ENCODE peak calls at places on chromosomes 7 and 10, in four cellular contexts. One of them, this sample, is unnamed.

GRCh38 chr10:110576220-110576619 is 8.7 kb downstream of the SMC3 start:
- DNase-seq in kidney epithelial cell: no peak
- DNase-seq in cardiac muscle cell: no peak
- DNase-seq in fibroblast of mammary gland: peak
- DNase-seq in this sample: peak

GRCh38 chr7:82592416-82592815 is 148.8 kb upstream of the CACNA2D1 start:
- DNase-seq in kidney epithelial cell: no peak
- DNase-seq in cardiac muscle cell: no peak
- DNase-seq in fibroblast of mammary gland: no peak
- DNase-seq in this sample: no peak

GRCh38 chr7:4797858-4798705 is 22.7 kb downstream of the AP5Z1 start:
- DNase-seq in kidney epithelial cell: no peak
- DNase-seq in fibroblast of mammary gland: peak
- DNase-seq in cardiac muscle cell: peak
- DNase-seq in this sample: peak

GRCh38 chr10:68560201-68560915 is at the start of gene TET1:
- DNase-seq in cardiac muscle cell: peak
- DNase-seq in kidney epithelial cell: no peak
- DNase-seq in fibroblast of mammary gland: peak
- DNase-seq in this sample: peak

GRCh38 chr7:95758187-95758586 is 14.2 kb upstream of the DYNC1I1 start:
- DNase-seq in cardiac muscle cell: no peak
- DNase-seq in kidney epithelial cell: no peak
- DNase-seq in fibroblast of mammary gland: no peak
- DNase-seq in this sample: no peak

GRCh38 chr7:125480762-125481161 is 551.1 kb upstream of the POT1 start:
- DNase-seq in cardiac muscle cell: no peak
- DNase-seq in kidney epithelial cell: no peak
- DNase-seq in fibroblast of mammary gland: no peak
- DNase-seq in this sample: no peak

GRCh38 chr10:68595513-68595912 is 35.4 kb downstream of the TET1 start:
- DNase-seq in fibroblast of mammary gland: no peak
- DNase-seq in kidney epithelial cell: no peak
- DNase-seq in cardiac muscle cell: no peak
- DNase-seq in this sample: no peak

GRCh38 chr10:132036887-132037675 is 28.7 kb upstream of the JAKMIP3 start:
- DNase-seq in fibroblast of mammary gland: no peak
- DNase-seq in kidney epithelial cell: no peak
- DNase-seq in cardiac muscle cell: peak
- DNase-seq in this sample: no peak

GRCh38 chr7:98754041-98754479 is 115.8 kb downstream of the TMEM130 start:
- DNase-seq in fibroblast of mammary gland: no peak
- DNase-seq in cardiac muscle cell: peak
- DNase-seq in kidney epithelial cell: no peak
- DNase-seq in this sample: no peak

GRCh38 chr10:30026578-30026977 is 32.8 kb downstream of the JCAD start:
- DNase-seq in fibroblast of mammary gland: no peak
- DNase-seq in cardiac muscle cell: no peak
- DNase-seq in kidney epithelial cell: no peak
- DNase-seq in this sample: no peak

GRCh38 chr10:102040305-102040704 is 15.7 kb downstream of the ARMH3 start:
- DNase-seq in kidney epithelial cell: no peak
- DNase-seq in cardiac muscle cell: peak
- DNase-seq in fibroblast of mammary gland: no peak
- DNase-seq in this sample: peak

GRCh38 chr10:125024496-125025234 is 82.7 kb downstream of the ZRANB1 start:
- DNase-seq in kidney epithelial cell: no peak
- DNase-seq in cardiac muscle cell: no peak
- DNase-seq in fibroblast of mammary gland: no peak
- DNase-seq in this sample: no peak

GRCh38 chr10:13608246-13608853 is 21.6 kb downstream of the PRPF18 start:
- DNase-seq in fibroblast of mammary gland: no peak
- DNase-seq in kidney epithelial cell: no peak
- DNase-seq in cardiac muscle cell: no peak
- DNase-seq in this sample: no peak

DNA sequence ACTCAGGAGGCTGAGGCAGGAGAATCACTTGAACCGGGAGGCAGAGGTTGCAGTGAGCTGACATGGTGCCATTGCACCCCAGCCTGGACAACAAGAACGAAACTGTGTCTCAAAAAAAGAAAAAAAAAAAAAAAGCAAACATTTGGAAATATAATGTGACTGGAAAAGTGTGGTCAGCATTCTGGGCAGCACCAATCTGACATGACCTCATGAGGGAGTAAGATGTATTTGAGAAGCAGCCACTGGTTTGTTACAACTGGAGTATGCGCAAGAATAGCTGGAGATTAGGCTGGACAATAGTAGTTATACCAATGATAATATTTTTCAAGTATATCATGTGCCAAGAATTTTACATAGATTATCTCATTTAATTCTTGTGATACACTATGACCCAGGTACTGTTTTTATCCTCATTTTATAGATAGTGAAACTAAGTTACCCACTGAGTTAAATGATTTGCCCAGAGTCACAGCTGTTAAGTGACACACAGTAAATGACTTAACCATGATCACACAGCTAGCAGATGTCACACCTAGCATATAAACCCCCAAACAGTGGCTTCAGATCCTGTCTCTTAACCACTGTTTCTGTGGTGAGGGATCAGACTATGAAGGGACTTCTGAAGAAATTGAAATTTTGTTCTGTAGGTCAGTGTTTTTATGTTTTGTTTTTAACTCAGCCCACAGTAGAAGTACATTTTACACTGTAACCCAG is 11.1 kb downstream of the MCU start:
- DNase-seq in cardiac muscle cell: no peak
- DNase-seq in kidney epithelial cell: no peak
- DNase-seq in fibroblast of mammary gland: peak
- DNase-seq in this sample: peak
- TF ChIP-seq CTCF in cardiac muscle cell: no peak
- TF ChIP-seq CTCF in kidney epithelial cell: no peak
- TF ChIP-seq CTCF in fibroblast of mammary gland: no peak
- TF ChIP-seq CTCF in this sample: peak

DNA sequence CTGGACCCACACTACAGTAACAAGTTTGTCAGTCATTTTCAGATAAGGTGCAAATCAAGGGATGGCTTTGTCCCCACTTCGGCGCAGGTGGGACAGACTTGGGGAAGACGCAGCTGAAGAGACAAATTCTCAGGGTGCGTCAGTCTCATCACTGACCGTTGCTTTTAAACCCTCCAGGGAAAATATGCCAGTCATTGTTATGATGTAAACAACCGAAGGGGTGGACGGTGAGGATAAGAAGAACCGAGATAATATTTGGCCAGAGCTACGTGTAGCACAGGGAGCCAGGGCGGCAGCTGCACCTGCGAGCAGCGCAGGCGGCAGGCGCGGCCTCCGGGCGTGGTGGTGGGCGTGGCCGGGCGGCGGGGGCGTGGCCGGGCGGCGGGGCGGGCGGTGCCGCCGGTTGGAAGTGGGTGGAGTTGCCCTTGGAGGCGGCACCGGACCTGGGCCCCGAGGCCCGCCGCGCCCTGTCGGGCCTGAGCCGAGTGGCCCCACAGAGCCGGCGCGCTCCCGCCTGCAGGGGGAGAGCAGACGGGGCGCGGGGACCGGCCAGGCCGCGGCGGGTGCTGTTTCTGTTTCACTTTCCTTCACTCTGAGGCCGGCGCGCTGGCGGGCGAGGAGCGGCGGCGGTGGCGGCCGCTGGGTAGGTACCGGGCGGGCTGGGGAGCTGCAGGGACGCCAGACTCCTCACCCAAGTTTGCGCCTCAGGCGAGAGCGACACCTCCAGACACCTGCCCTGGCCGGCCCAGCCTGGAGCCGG is at the start of gene PCGF5:
- DNase-seq in fibroblast of mammary gland: peak
- DNase-seq in cardiac muscle cell: peak
- DNase-seq in kidney epithelial cell: peak
- DNase-seq in this sample: peak
- H3K4me3 ChIP-seq in fibroblast of mammary gland: peak
- H3K4me3 ChIP-seq in cardiac muscle cell: peak
- H3K4me3 ChIP-seq in kidney epithelial cell: peak
- H3K4me3 ChIP-seq in this sample: peak

DNA sequence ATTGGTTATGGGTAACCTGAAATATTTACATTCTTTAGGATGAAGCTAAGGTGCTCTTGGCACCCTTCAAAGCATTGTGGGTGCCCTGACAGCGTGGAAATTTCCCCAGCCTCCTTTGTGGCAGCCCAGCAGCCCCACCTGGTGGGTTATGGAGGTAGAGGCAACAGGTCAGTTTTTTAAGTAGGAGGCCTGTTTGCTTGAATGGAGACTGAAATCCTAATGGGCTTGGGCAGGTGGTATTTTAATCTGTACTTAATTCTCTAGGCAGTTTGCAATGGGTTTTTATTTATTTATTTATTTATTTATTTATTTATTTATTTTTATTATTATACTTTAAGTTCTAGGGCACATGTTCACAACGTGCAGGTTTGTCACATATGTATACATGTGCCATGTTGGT is 139.4 kb downstream of the EPC1 start:
- DNase-seq in cardiac muscle cell: peak
- DNase-seq in kidney epithelial cell: no peak
- DNase-seq in fibroblast of mammary gland: peak
- DNase-seq in this sample: peak
- TF ChIP-seq CTCF in cardiac muscle cell: peak
- TF ChIP-seq CTCF in kidney epithelial cell: peak
- TF ChIP-seq CTCF in fibroblast of mammary gland: peak
- TF ChIP-seq CTCF in this sample: peak

GRCh38 chr7:142790565-142790964 is 19.8 kb downstream of the PRSS2 start:
- DNase-seq in cardiac muscle cell: no peak
- DNase-seq in kidney epithelial cell: no peak
- DNase-seq in fibroblast of mammary gland: no peak
- DNase-seq in this sample: no peak

GRCh38 chr7:142787034-142787768 is 16.4 kb downstream of the PRSS2 start:
- DNase-seq in fibroblast of mammary gland: no peak
- DNase-seq in cardiac muscle cell: no peak
- DNase-seq in kidney epithelial cell: no peak
- DNase-seq in this sample: no peak

GRCh38 chr7:142790056-142790455 is 19.3 kb downstream of the PRSS2 start:
- DNase-seq in cardiac muscle cell: no peak
- DNase-seq in kidney epithelial cell: no peak
- DNase-seq in fibroblast of mammary gland: no peak
- DNase-seq in this sample: no peak

GRCh38 chr7:142787783-142788182 is 17.0 kb downstream of the PRSS2 start:
- DNase-seq in kidney epithelial cell: no peak
- DNase-seq in fibroblast of mammary gland: no peak
- DNase-seq in cardiac muscle cell: no peak
- DNase-seq in this sample: no peak

GRCh38 chr7:142788303-142789286 is 17.8 kb downstream of the PRSS2 start:
- DNase-seq in cardiac muscle cell: no peak
- DNase-seq in kidney epithelial cell: no peak
- DNase-seq in fibroblast of mammary gland: no peak
- DNase-seq in this sample: no peak
- H3K4me3 ChIP-seq in cardiac muscle cell: no peak
- H3K4me3 ChIP-seq in kidney epithelial cell: no peak
- H3K4me3 ChIP-seq in fibroblast of mammary gland: no peak
- H3K4me3 ChIP-seq in this sample: no peak

This sample was measured in fibroblast of pulmonary artery.